ENCODE peak calls at places on chromosome 1, in four cellular contexts. T is psoas muscle, N is colonic mucosa, P is WERI-Rb-1. Z is an unnamed sample.

GRCh38 chr1:161172776-161173376 is 4.4 kb downstream of the B4GALT3 start:
- DNase-seq in T (peak), N (no peak), P (no peak), Z (peak)

GRCh38 chr1:18949689-18950414 is 6.6 kb downstream of the IFFO2 start:
- DNase-seq in T (peak), N (no peak), P (peak), Z (peak)

GRCh38 chr1:115423776-115424175 is 85.7 kb upstream of the NGF start:
- DNase-seq in T (no peak), N (no peak), P (no peak), Z (no peak)

GRCh38 chr1:244064621-244065020 is 13.5 kb downstream of the ZBTB18 start:
- DNase-seq in T (no peak), N (no peak), P (no peak), Z (no peak)

GRCh38 chr1:66940968-66941367 is 16.2 kb downstream of the MIER1 start:
- DNase-seq in T (no peak), N (no peak), P (no peak), Z (peak)

GRCh38 chr1:231347961-231348360 is 9.9 kb downstream of the SPRTN start:
- DNase-seq in T (no peak), N (no peak), P (no peak), Z (no peak)

GRCh38 chr1:2471587-2472001 is 4.5 kb upstream of the PLCH2 start:
- DNase-seq in T (no peak), N (no peak), P (peak), Z (no peak)

GRCh38 chr1:31910933-31911332 is 27.2 kb downstream of the PTP4A2 start:
- DNase-seq in T (no peak), N (no peak), P (no peak), Z (peak)

GRCh38 chr1:51644533-51645197 is 27.8 kb downstream of the OSBPL9 start:
- DNase-seq in T (no peak), N (no peak), P (no peak), Z (peak)

GRCh38 chr1:40649592-40649930 is 15.9 kb downstream of the RIMS3 start:
- DNase-seq in T (no peak), N (no peak), P (no peak), Z (no peak)

GRCh38 chr1:248404024-248404423 is 1.2 kb downstream of the OR2T1 start:
- DNase-seq in T (no peak), N (no peak), P (no peak), Z (peak)

GRCh38 chr1:93617670-93618488 is 63.8 kb downstream of the BCAR3 start:
- DNase-seq in T (no peak), N (peak), P (no peak), Z (no peak)

GRCh38 chr1:30378991-30379581 is 344.3 kb downstream of the MATN1 start:
- DNase-seq in T (no peak), N (no peak), P (peak), Z (peak)

GRCh38 chr1:6423321-6423999 is 1.1 kb upstream of the ESPN start:
- DNase-seq in T (no peak), N (peak), P (peak), Z (peak)

GRCh38 chr1:36179220-36179600 is 23.2 kb downstream of the MAP7D1 start:
- DNase-seq in T (no peak), N (no peak), P (no peak), Z (no peak)

GRCh38 chr1:227942021-227942715 is 5.6 kb downstream of the WNT9A start:
- DNase-seq in T (peak), N (peak), P (peak), Z (no peak)

GRCh38 chr1:198318092-198318491 is 161.3 kb downstream of the NEK7 start:
- DNase-seq in T (no peak), N (no peak), P (no peak), Z (no peak)

GRCh38 chr1:85623061-85623471 is 42.5 kb downstream of the CCN1 start:
- DNase-seq in T (no peak), N (no peak), P (no peak), Z (peak)

GRCh38 chr1:195909061-195909460 is 699.2 kb downstream of the KCNT2 start:
- DNase-seq in T (no peak), N (no peak), P (no peak), Z (peak)

GRCh38 chr1:30919025-30919881 is 10.7 kb upstream of the SDC3 start:
- DNase-seq in T (no peak), N (no peak), P (no peak), Z (peak)

GRCh38 chr1:160217466-160218165 is 12.4 kb downstream of the PEA15 start:
- DNase-seq in T (no peak), N (peak), P (no peak), Z (peak)

GRCh38 chr1:237568955-237569354 is 321.8 kb downstream of the ZP4 start:
- DNase-seq in T (no peak), N (no peak), P (no peak), Z (no peak)

GRCh38 chr1:2430592-2430973 is 18.2 kb upstream of the PEX10 start:
- DNase-seq in T (no peak), N (no peak), P (no peak), Z (no peak)

GRCh38 chr1:87989346-87989745 is 660.7 kb downstream of the LMO4 start:
- DNase-seq in T (no peak), N (no peak), P (no peak), Z (no peak)

GRCh38 chr1:159084867-159085266 is 8.3 kb upstream of the AIM2 start:
- DNase-seq in T (no peak), N (no peak), P (no peak), Z (no peak)

GRCh38 chr1:240539700-240540414 is 72.1 kb downstream of the GREM2 start:
- DNase-seq in T (no peak), N (no peak), P (no peak), Z (no peak)

GRCh38 chr1:64881281-64881680 is 85.1 kb downstream of the JAK1 start:
- DNase-seq in T (no peak), N (no peak), P (no peak), Z (no peak)

GRCh38 chr1:174191255-174191906 is 32.1 kb downstream of the RABGAP1L start:
- DNase-seq in T (no peak), N (no peak), P (no peak), Z (peak)

GRCh38 chr1:54804471-54805132 is 3.5 kb upstream of the TTC22 start:
- DNase-seq in T (no peak), N (peak), P (no peak), Z (no peak)

DNA sequence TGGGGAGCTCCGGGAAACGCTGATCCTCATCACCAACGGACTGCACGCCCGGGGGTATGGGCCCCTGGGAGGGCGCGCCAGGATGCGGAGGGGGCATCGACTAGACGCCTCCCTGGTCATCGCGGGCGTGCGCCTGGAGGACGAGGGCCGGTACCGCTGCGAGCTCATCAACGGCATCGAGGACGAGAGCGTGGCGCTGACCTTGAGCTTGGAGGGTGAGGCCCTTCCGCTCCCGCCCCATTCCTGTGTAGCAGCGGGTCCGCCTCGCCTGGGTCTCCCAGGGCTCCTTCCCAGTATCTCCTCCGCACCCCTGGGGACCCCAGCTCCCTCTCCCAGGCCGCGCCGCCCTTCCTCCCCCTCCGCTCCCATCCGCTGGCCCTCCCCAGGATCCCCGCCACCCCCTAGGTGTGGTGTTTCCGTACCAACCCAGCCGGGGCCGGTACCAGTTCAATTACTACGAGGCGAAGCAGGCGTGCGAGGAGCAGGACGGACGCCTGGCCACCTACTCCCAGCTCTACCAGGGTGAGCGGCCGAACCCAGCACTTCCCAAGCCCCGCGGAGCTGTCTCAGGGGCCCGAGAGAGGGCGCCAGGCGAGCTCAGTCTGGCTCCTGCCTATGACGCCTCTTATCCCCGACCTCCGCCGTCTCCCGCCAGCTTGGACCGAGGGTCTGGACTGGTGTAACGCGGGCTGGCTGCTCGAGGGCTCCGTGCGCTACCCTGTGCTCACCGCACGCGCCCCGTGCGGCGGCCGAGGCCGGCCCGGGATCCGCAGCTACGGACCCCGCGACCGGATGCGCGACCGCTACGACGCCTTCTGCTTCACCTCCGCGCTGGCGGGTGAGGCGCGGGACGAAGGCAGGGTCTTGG is 5.0 kb downstream of the HAPLN2 start:
- DNase-seq in T (peak), N (peak), P (peak), Z (peak)
- TF ChIP-seq CTCF in T (peak), N (peak), P (peak), Z (peak)

DNA sequence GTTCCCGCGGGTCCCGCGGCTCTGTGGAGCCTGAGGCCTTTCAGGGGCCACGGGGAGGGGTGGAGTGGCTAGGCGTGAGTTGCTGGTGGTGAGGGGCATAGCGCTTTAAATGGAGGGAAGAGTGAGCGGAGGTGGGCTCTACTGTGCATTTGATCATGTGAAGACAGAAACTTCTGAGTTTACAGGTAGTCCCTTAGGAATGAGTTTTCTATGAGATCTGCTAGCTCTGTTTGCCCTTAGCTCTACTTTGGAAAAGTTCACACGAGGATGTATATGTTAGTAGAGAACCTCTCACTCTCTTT is 593 bp downstream of the ST6GALNAC3 start:
- DNase-seq in T (no peak), N (no peak), P (peak), Z (no peak)
- H3K4me3 ChIP-seq in T (peak), N (peak), P (peak), Z (peak)

GRCh38 chr1:14366361-14367018 is 232.0 kb upstream of the KAZN start:
- DNase-seq in T (peak), N (no peak), P (peak), Z (peak)

GRCh38 chr1:14363191-14363590 is 235.3 kb upstream of the KAZN start:
- DNase-seq in T (no peak), N (no peak), P (no peak), Z (no peak)

GRCh38 chr1:14362331-14362730 is 236.2 kb upstream of the KAZN start:
- DNase-seq in T (no peak), N (no peak), P (no peak), Z (no peak)

GRCh38 chr1:14365226-14365994 is 233.1 kb upstream of the KAZN start:
- DNase-seq in T (no peak), N (no peak), P (no peak), Z (no peak)

DNA sequence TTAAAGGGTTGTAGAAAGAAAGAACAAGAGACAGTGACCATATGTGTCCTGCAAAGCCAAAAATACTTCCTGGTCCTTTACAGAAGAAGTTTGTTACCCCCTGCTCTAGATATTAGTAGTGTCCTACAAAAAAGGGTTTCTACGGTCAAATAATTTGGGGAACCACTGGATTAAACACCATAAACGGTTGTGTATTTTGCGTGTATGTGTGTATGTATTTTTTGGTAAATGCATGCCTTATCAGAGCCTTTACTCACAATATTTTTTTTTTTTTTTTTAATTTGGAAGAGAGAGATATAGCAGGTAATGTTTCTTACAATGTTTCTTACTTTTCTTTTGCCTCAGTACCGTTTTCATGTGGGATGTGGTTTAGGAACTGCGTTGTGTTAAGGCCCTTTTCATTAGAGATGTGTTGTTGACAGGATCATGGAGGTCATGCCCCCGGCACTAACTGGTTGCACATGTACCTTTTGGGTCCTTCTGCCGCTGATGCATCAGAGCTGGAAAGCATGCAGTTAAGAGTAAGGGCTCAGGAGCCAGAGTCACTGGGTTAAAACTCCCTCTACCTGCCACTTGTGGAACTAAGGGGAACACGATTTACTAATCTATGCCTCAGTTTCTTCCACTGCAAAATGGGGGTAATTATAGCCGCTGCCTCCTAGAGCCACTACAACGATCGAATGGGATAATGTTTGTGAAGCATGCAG is 234.6 kb upstream of the KAZN start:
- DNase-seq in T (no peak), N (no peak), P (no peak), Z (no peak)
- TF ChIP-seq CTCF in T (no peak), N (no peak), P (peak), Z (no peak)

GRCh38 chr1:47024138-47024856 is 828 bp downstream of the CYP4X1 start:
- DNase-seq in T (no peak), N (no peak), P (no peak), Z (peak)
- H3K4me3 ChIP-seq in T (peak), N (peak), P (peak), Z (peak)

GRCh38 chr1:235556807-235557206 is 52.6 kb upstream of the B3GALNT2 start:
- DNase-seq in T (no peak), N (no peak), P (peak), Z (no peak)

GRCh38 chr1:235558783-235559182 is 54.5 kb upstream of the B3GALNT2 start:
- DNase-seq in T (no peak), N (no peak), P (no peak), Z (no peak)

GRCh38 chr1:235553063-235553675 is 48.9 kb upstream of the B3GALNT2 start:
- DNase-seq in T (no peak), N (no peak), P (peak), Z (no peak)

GRCh38 chr1:235562589-235562988 is 58.3 kb upstream of the B3GALNT2 start:
- DNase-seq in T (no peak), N (no peak), P (no peak), Z (no peak)

GRCh38 chr1:235557495-235557894 is 53.2 kb upstream of the B3GALNT2 start:
- DNase-seq in T (no peak), N (peak), P (peak), Z (no peak)
- TF ChIP-seq CTCF in T (no peak), N (no peak), P (peak), Z (no peak)

DNA sequence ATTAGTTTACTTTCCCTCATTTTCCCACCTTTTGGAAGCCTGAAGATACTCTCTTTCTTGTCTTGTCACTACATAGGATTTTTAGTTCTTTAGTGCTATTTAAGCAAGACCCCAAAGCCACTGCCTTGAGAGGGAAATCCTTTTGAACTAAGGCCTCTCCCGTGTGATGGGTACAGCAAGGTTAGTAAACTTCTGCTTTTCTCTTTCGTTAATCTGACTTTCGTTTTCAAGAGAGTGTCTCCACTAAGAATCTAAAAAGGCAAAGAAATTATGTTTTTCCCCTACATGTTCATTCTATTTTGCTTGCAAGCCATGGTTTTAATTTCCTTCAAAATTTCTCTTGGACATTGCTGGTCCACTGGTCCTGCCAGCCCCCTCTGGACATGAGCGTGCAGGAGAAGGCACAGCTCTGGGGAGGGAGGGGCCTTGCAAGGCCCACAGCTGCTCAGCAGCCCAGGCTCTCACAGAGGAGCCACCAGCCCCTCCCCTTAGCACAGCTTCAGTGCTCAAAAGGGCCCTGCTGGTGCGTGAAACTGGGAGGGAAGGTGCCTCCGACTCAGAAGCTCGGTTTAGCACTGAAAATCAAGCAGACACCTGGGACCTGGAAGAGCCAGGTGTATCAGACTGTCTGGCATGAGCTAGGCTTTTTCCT is 210.9 kb upstream of the GALNT2 start:
- DNase-seq in T (no peak), N (no peak), P (no peak), Z (no peak)
- H3K4me3 ChIP-seq in T (peak), N (no peak), P (no peak), Z (no peak)

DNA sequence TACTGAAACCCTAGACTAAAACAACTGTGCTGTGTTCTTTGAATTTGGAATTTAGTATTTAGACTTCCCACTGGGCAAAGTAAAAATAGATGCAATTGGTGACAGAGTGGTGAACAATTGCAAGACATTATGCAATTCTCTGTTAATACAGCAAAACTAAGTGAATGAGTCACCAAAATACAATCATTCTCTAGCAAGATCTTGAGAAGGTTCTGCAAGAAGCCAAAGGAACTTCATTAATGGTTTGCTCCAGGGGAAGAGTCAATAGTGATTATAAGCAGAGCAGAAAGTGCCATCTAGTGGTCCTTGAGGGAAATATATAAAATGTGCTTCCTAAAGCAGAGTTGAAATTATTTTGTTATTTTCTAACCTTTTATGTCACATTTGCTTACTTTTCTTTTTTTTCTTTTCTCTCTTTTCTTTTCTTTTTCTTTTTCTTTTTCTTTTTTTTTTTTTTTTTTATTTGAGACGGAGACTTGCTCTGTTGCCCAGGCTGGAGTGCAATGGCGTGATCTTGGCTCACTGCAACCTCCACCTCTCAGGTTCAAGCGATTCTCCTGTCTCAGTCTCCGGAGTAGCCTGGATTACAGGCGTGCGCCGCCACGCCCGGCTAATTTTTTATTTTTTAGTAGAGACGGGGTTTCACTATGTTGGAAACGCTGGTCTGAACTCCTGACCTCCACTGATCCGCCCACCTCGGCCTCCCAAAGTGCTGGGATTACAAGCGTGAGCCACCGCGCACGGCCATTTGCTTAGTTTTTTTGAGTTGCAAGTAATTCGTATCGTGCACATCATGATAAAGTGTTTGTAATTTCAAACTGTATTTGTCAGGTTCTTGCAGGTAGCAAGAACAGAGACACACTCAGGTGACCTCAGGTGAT is 99.2 kb downstream of the CTH start:
- DNase-seq in T (no peak), N (no peak), P (no peak), Z (peak)
- TF ChIP-seq CTCF in T (peak), N (peak), P (peak), Z (peak)

GRCh38 chr1:245361056-245361455 is 206.3 kb downstream of the KIF26B start:
- DNase-seq in T (no peak), N (no peak), P (no peak), Z (no peak)

GRCh38 chr1:245363821-245364220 is 209.0 kb downstream of the KIF26B start:
- DNase-seq in T (no peak), N (no peak), P (no peak), Z (no peak)

GRCh38 chr1:245365621-245366020 is 210.8 kb downstream of the KIF26B start:
- DNase-seq in T (no peak), N (no peak), P (no peak), Z (no peak)

GRCh38 chr1:245365071-245365470 is 210.3 kb downstream of the KIF26B start:
- DNase-seq in T (no peak), N (no peak), P (no peak), Z (no peak)

DNA sequence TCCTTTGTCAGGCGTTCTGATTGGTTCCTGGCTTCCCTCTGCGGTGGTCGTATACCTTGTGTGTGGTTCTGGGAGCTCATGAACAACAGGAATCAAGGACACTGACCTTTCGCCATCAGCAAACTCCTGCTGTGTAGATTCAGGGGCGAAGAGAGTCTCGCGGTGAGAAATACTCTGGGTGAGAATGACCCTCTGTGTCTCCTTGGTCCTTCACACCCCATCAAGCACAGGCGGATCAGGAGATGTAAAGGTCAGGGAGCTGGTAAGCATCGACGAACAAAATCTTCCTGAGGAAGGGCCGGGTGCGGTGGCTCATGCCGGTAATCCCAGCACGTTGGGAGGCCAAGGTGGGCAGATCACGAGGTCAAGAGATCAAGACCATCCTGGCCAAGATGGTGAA is 207.2 kb downstream of the KIF26B start:
- DNase-seq in T (no peak), N (no peak), P (no peak), Z (no peak)
- H3K4me3 ChIP-seq in T (no peak), N (no peak), P (no peak), Z (no peak)

GRCh38 chr1:247228133-247228532 is 27.7 kb upstream of the VN1R5 start:
- DNase-seq in T (no peak), N (no peak), P (no peak), Z (peak)
- TF ChIP-seq CTCF in T (no peak), N (no peak), P (no peak), Z (no peak)

GRCh38 chr1:117370509-117370908 is 3.3 kb downstream of the MAN1A2 start:
- DNase-seq in T (no peak), N (no peak), P (no peak), Z (no peak)
- H3K4me3 ChIP-seq in T (peak), N (no peak), P (no peak), Z (peak)

Z was measured in fibroblast of pulmonary artery.